ENCODE peak calls at places on chromosomes 1 and 21, in seven cellular contexts. P is cardiac muscle cell, X is pancreas, V is IMR-90, Z is ovary, W is AG04450, T is A673. C is an unnamed sample. For H3K27me3, the result is how much of the 10 kb centered on the place peaks cover.

GRCh38 chr1:28601696-28602095 is 9.6 kb downstream of the RAB42 start:
- DNase-seq in P (no peak), X (no peak), V (peak), Z (peak), W (peak), T (peak), C (no peak)

GRCh38 chr1:2840036-2840809 is 38.7 kb upstream of the TTC34 start:
- DNase-seq in P (no peak), X (peak), V (no peak), Z (no peak), W (no peak), T (no peak), C (no peak)

GRCh38 chr1:205939690-205940330 is 3.4 kb downstream of the SLC26A9 start:
- DNase-seq in P (peak), X (no peak), V (no peak), Z (no peak), W (no peak), T (peak), C (no peak)

GRCh38 chr1:218823291-218823900 is 350.3 kb upstream of the LYPLAL1 start:
- DNase-seq in P (no peak), X (no peak), V (peak), Z (no peak), W (peak), T (no peak), C (no peak)

GRCh38 chr1:53182111-53182593 is 14.5 kb upstream of the CPT2 start:
- DNase-seq in P (peak), X (peak), V (peak), Z (peak), W (no peak), T (peak), C (peak)

GRCh38 chr1:54171636-54172035 is 18.8 kb upstream of the CDCP2 start:
- DNase-seq in P (no peak), X (no peak), V (no peak), Z (no peak), W (no peak), T (no peak), C (no peak)

GRCh38 chr1:92817986-92818764 is 13.7 kb upstream of the RPL5 start:
- DNase-seq in P (peak), X (no peak), V (no peak), Z (no peak), W (no peak), T (peak), C (no peak)

GRCh38 chr1:83693409-83694126 is 305.4 kb downstream of the TTLL7 start:
- DNase-seq in P (peak), X (no peak), V (no peak), Z (no peak), W (no peak), T (peak), C (no peak)

GRCh38 chr1:43008425-43009108 is 49.9 kb upstream of the SLC2A1 start:
- DNase-seq in P (peak), X (no peak), V (no peak), Z (no peak), W (no peak), T (peak), C (no peak)

GRCh38 chr1:145885738-145886287 is at the start of gene ANKRD35:
- DNase-seq in P (peak), X (peak), V (peak), Z (peak), W (no peak), T (peak), C (peak)

GRCh38 chr1:8816831-8817412 is 518 bp downstream of the RERE start:
- DNase-seq in P (peak), X (peak), V (no peak), Z (peak), W (no peak), T (no peak), C (peak)

GRCh38 chr1:234214129-234214910 is 158.9 kb upstream of the COA6 start:
- DNase-seq in P (peak), X (peak), V (peak), Z (no peak), W (no peak), T (peak), C (no peak)

GRCh38 chr1:11800756-11801433 is 4.9 kb downstream of the MTHFR start:
- DNase-seq in P (no peak), X (peak), V (no peak), Z (peak), W (no peak), T (no peak), C (no peak)

GRCh38 chr1:21550866-21551475 is 41.7 kb downstream of the ALPL start:
- DNase-seq in P (no peak), X (no peak), V (no peak), Z (no peak), W (no peak), T (no peak), C (no peak)
- H3K27me3 ChIP-seq in P (under half), X (under half), V (under half), Z (under half), W (under half), T (under half), C (under half)

DNA sequence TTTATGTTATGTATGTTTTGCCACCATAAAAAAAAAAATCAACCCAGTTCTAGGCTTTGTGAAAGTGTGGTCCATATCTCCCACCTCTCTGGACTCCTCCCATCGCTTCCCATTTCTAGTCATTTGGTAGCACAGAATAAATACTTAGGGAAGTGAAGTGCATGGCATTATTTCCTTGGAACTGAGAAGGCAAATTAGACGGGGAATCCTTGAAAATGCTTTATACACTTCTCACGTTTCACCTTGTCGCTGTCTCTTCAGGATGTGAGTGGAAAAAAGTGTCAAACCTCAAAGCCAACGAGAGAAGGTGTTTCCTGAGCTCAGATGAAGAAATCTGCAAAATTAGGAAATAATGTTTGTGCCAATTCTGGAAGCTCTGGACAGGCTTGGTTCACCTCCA is 209.9 kb downstream of the ATG4C start:
- DNase-seq in P (no peak), X (no peak), V (no peak), Z (no peak), W (no peak), T (no peak), C (no peak)
- H3K27me3 ChIP-seq in P (under half), X (under half), V (under half), Z (under half), W (under half), T (under half), C (under half)

DNA sequence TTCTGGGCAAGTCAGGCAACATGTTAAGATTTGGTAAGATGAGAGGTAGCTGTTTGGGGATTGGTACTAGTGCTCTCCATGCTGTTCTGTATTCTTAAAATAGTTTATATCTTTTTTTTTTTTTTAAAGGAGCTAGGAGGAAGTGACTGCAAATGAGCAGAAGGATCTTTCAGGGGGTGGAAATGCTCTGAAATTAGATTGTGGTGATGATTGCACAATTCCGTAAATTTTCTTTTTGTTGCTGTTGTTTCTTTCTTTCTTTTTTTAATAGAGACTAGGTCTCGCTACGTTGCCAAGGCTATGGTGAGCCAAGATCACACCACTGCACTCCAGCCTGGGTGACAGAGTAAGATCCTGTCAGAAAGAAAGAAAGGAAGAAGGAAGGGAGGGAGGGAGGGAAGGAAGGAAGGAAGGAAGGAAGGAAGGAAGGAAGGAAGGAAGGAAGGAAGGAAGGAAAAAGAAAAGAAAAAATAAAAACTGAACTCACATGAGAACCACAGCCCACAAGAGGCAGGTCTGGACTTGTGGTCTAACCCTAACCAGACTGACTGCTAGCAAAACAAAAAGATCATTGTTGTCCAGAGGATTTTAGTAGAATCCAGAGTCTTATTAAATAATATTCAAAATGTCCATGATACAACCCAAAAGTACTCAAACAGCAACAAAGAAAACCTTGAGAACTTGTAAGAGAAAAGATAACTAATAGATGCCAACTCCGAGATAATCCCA is 4.5 kb upstream of the ITGB2 start:
- DNase-seq in P (no peak), X (no peak), V (peak), Z (no peak), W (no peak), T (peak), C (no peak)
- H3K27me3 ChIP-seq in P (under half), X (under half), V (half or more), Z (under half), W (half or more), T (under half), C (under half)

GRCh38 chr21:33070921-33071877 is 1.3 kb downstream of the OLIG1 start:
- DNase-seq in P (peak), X (peak), V (no peak), Z (no peak), W (no peak), T (peak), C (no peak)

GRCh38 chr21:33069645-33069993 is 322 bp upstream of the OLIG1 start:
- DNase-seq in P (no peak), X (no peak), V (no peak), Z (no peak), W (no peak), T (no peak), C (no peak)

GRCh38 chr21:33069994-33070811 is at the start of gene OLIG1:
- DNase-seq in P (peak), X (peak), V (peak), Z (no peak), W (no peak), T (peak), C (peak)

GRCh38 chr21:33067457-33067856 is 2.5 kb upstream of the OLIG1 start:
- DNase-seq in P (no peak), X (no peak), V (no peak), Z (no peak), W (no peak), T (no peak), C (no peak)

DNA sequence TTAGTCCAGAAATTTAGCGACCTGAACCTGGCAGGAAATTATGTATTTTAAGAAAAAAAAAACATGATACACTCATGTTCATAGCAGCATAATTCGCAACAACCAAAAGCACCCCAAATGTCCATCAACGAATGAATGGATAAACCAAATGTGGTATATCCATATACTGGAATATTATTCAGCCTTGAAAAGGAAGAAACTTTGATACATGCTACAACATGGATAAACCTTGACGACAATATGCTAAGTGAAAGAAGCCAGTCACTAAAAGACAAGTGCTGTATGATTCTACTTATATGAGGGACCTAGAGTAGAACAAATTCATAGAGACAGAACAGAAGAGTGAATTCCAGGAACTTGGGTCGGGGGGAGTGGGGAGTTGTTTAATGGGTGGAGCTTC is 698 bp upstream of the OLIG1 start:
- DNase-seq in P (no peak), X (no peak), V (no peak), Z (no peak), W (no peak), T (no peak), C (no peak)
- H3K27me3 ChIP-seq in P (half or more), X (under half), V (half or more), Z (under half), W (half or more), T (half or more), C (half or more)

DNA sequence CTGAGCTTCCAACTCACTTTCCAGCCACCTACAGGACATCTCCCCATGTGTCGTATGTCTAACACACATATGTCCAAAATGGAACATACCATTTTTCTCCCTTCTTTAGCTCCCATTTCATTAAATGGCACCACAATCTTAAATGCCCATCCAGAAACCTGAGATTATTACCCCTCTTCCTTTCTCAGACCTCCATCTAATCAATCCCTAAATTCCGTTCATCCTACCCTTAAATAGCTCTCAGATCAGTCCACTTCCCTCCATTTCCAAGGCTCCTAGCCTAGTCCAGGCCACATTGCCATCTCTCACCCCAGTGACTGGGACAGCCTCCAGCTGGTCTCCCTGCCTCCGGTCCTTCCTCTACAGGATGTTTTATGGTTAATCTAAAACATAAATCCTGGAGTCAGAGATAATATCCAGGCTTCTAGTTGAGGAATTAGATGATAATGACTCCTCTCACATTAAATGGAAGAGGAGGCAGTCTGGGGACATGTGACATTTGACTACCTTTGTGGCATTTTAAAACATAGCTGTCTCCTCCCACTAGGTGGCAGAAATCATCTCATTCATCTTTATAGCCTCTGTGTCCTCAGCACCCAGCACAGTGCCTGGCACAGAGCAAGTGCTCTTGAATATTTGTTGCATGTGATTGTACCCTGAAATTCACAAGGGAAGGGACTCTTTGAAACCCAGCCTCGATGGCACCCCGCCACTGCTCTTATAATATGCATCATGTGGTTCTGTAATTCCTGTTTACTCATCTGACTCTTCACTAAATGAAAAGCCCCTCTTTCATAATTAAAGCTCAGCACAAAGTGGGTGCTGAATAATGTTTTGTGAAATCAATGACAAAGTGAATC is 102.3 kb downstream of the TMEM53 start:
- DNase-seq in P (no peak), X (no peak), V (no peak), Z (no peak), W (no peak), T (peak), C (no peak)
- H3K27me3 ChIP-seq in P (under half), X (under half), V (half or more), Z (under half), W (half or more), T (under half), C (under half)

GRCh38 chr1:90704817-90705216 is 12.3 kb downstream of the BARHL2 start:
- DNase-seq in P (no peak), X (no peak), V (no peak), Z (no peak), W (no peak), T (peak), C (no peak)
- H3K27me3 ChIP-seq in P (half or more), X (under half), V (under half), Z (under half), W (under half), T (under half), C (half or more)

GRCh38 chr1:47713960-47714359 is 276.1 kb downstream of the FOXD2 start:
- DNase-seq in P (no peak), X (no peak), V (no peak), Z (no peak), W (no peak), T (no peak), C (no peak)
- H3K27me3 ChIP-seq in P (half or more), X (under half), V (under half), Z (under half), W (under half), T (half or more), C (half or more)

C was measured in heart right ventricle.